ENCODE peak calls at places on chromosomes 11 and 22, in seven cellular contexts. M, Y, V, A, Z, S and Q are unnamed samples.

GRCh38 chr11:2306971-2307732 is 5.3 kb downstream of the TSPAN32 start:
- DNase-seq in M (no peak), Y (no peak), V (no peak), A (no peak), Z (no peak), S (no peak), Q (no peak)

GRCh38 chr22:24164823-24165379 is 16.4 kb upstream of the SUSD2 start:
- DNase-seq in M (peak), Y (no peak), V (no peak), A (no peak), Z (no peak), S (no peak), Q (no peak)

GRCh38 chr11:99160447-99160846 is 139.7 kb downstream of the CNTN5 start:
- DNase-seq in M (no peak), Y (no peak), V (no peak), A (no peak), Z (no peak), S (no peak), Q (no peak)

GRCh38 chr11:117673561-117673960 is 123.5 kb downstream of the DSCAML1 start:
- DNase-seq in M (no peak), Y (no peak), V (no peak), A (no peak), Z (no peak), S (no peak), Q (no peak)

GRCh38 chr22:38850941-38851849 is 7.4 kb upstream of the NPTXR start:
- DNase-seq in M (no peak), Y (no peak), V (no peak), A (no peak), Z (no peak), S (peak), Q (no peak)

GRCh38 chr11:112861356-112861755 is 99.9 kb upstream of the NCAM1 start:
- DNase-seq in M (no peak), Y (no peak), V (no peak), A (no peak), Z (no peak), S (no peak), Q (no peak)

GRCh38 chr22:36868546-36868945 is 7.7 kb downstream of the NCF4 start:
- DNase-seq in M (no peak), Y (no peak), V (no peak), A (no peak), Z (no peak), S (no peak), Q (no peak)

GRCh38 chr11:73425118-73425517 is 48.9 kb downstream of the RELT start:
- DNase-seq in M (no peak), Y (no peak), V (no peak), A (no peak), Z (no peak), S (no peak), Q (no peak)

GRCh38 chr22:29369460-29369859 is 18.9 kb downstream of the AP1B1 start:
- DNase-seq in M (peak), Y (no peak), V (peak), A (peak), Z (no peak), S (peak), Q (no peak)

GRCh38 chr11:1926156-1927031 is 6.9 kb downstream of the TNNT3 start:
- DNase-seq in M (no peak), Y (no peak), V (no peak), A (peak), Z (no peak), S (no peak), Q (no peak)

GRCh38 chr11:119783466-119784400 is 54.7 kb upstream of the NECTIN1 start:
- DNase-seq in M (no peak), Y (no peak), V (no peak), A (no peak), Z (no peak), S (no peak), Q (no peak)

GRCh38 chr11:70628881-70629844 is 230.8 kb downstream of the CTTN start:
- DNase-seq in M (peak), Y (no peak), V (no peak), A (no peak), Z (no peak), S (peak), Q (no peak)

GRCh38 chr22:49823289-49824045 is 4.2 kb downstream of the BRD1 start:
- DNase-seq in M (no peak), Y (no peak), V (no peak), A (no peak), Z (no peak), S (no peak), Q (no peak)

GRCh38 chr22:27719535-27720227 is 81.9 kb downstream of the MN1 start:
- DNase-seq in M (no peak), Y (no peak), V (peak), A (no peak), Z (no peak), S (no peak), Q (no peak)

GRCh38 chr11:6655020-6655789 is 404 bp downstream of the DCHS1 start:
- DNase-seq in M (no peak), Y (no peak), V (no peak), A (peak), Z (no peak), S (peak), Q (no peak)

GRCh38 chr11:131064373-131064991 is 148.2 kb upstream of the SNX19 start:
- DNase-seq in M (peak), Y (no peak), V (peak), A (peak), Z (peak), S (peak), Q (peak)

GRCh38 chr22:36887164-36887563 is 26.3 kb upstream of the CSF2RB start:
- DNase-seq in M (no peak), Y (no peak), V (no peak), A (no peak), Z (no peak), S (no peak), Q (no peak)

GRCh38 chr11:33912405-33913361 is 20.8 kb upstream of the LMO2 start:
- DNase-seq in M (no peak), Y (no peak), V (peak), A (peak), Z (peak), S (peak), Q (no peak)

GRCh38 chr22:47593291-47593690 is 830.8 kb downstream of the TBC1D22A start:
- DNase-seq in M (no peak), Y (no peak), V (no peak), A (no peak), Z (no peak), S (no peak), Q (no peak)

GRCh38 chr22:44455151-44455962 is 42.7 kb downstream of the RTL6 start:
- DNase-seq in M (peak), Y (no peak), V (no peak), A (no peak), Z (no peak), S (no peak), Q (no peak)

GRCh38 chr11:66277475-66278391 is at the start of gene CNIH2:
- DNase-seq in M (no peak), Y (no peak), V (no peak), A (peak), Z (peak), S (peak), Q (no peak)

GRCh38 chr22:36739185-36739584 is 35.6 kb upstream of the CACNG2 start:
- DNase-seq in M (no peak), Y (no peak), V (no peak), A (no peak), Z (no peak), S (no peak), Q (no peak)

GRCh38 chr22:41146573-41146972 is 54.2 kb downstream of the EP300 start:
- DNase-seq in M (no peak), Y (no peak), V (no peak), A (no peak), Z (no peak), S (no peak), Q (no peak)

GRCh38 chr22:29380032-29380781 is 8.2 kb downstream of the AP1B1 start:
- DNase-seq in M (no peak), Y (no peak), V (no peak), A (no peak), Z (no peak), S (no peak), Q (no peak)

GRCh38 chr11:77654770-77655434 is 17.3 kb upstream of the CLNS1A start:
- DNase-seq in M (no peak), Y (no peak), V (no peak), A (no peak), Z (no peak), S (no peak), Q (no peak)

GRCh38 chr11:3873712-3874349 is 18.4 kb downstream of the STIM1 start:
- DNase-seq in M (no peak), Y (no peak), V (no peak), A (no peak), Z (no peak), S (no peak), Q (no peak)

GRCh38 chr11:45332486-45332934 is 46.4 kb upstream of the SYT13 start:
- DNase-seq in M (peak), Y (no peak), V (no peak), A (peak), Z (peak), S (peak), Q (no peak)

GRCh38 chr11:2644844-2645778 is 54.7 kb downstream of the KCNQ1OT1 start:
- DNase-seq in M (no peak), Y (no peak), V (no peak), A (no peak), Z (no peak), S (no peak), Q (no peak)

GRCh38 chr11:70305501-70305900 is 35.0 kb downstream of the PPFIA1 start:
- DNase-seq in M (no peak), Y (no peak), V (no peak), A (no peak), Z (no peak), S (no peak), Q (no peak)

GRCh38 chr11:119759324-119759723 is 30.3 kb upstream of the NECTIN1 start:
- DNase-seq in M (no peak), Y (no peak), V (peak), A (no peak), Z (no peak), S (peak), Q (no peak)

GRCh38 chr11:35943761-35944502 is at the start of gene LDLRAD3:
- DNase-seq in M (peak), Y (peak), V (peak), A (peak), Z (peak), S (peak), Q (peak)

GRCh38 chr11:102767800-102768199 is 12.6 kb downstream of the MMP10 start:
- DNase-seq in M (no peak), Y (no peak), V (no peak), A (no peak), Z (no peak), S (no peak), Q (no peak)

GRCh38 chr22:19524170-19525115 is at the start of gene CLDN5:
- DNase-seq in M (peak), Y (no peak), V (no peak), A (peak), Z (peak), S (no peak), Q (no peak)